ENCODE peak calls at places on chromosomes 11 and 22, in seven cellular contexts. F, K, Z, R, L, A and X are unnamed samples.

GRCh38 chr11:26573896-26574295 is 1.8 kb upstream of the MUC15 start:
- DNase-seq in F (no peak), R (no peak), K (no peak), L (no peak), A (no peak), Z (no peak), X (no peak)

GRCh38 chr11:117497206-117497951 is 169.7 kb downstream of the CEP164 start:
- DNase-seq in R (no peak), L (no peak), Z (no peak), K (no peak), A (no peak), F (no peak), X (no peak)

GRCh38 chr11:17543041-17543440 is 1.2 kb downstream of the USH1C start:
- DNase-seq in L (no peak), A (no peak), R (no peak), F (no peak), K (no peak), Z (no peak), X (no peak)

GRCh38 chr11:92123540-92123939 is 101.1 kb upstream of the FAT3 start:
- DNase-seq in Z (no peak), L (peak; percentile 56), R (no peak), F (peak; percentile 68), A (no peak), K (no peak), X (no peak)

GRCh38 chr11:1559103-1559951 is 12.7 kb downstream of the DUSP8 start:
- DNase-seq in K (peak; percentile 84), Z (peak; percentile 52), R (peak; percentile 67), F (peak; percentile 92), A (no peak), L (peak; percentile 89), X (peak; percentile 63)

GRCh38 chr11:73957654-73958361 is 7.0 kb downstream of the DNAJB13 start:
- DNase-seq in F (no peak), R (no peak), Z (no peak), L (no peak), A (no peak), K (no peak), X (no peak)

GRCh38 chr11:9656864-9657263 is 7.0 kb upstream of the SWAP70 start:
- DNase-seq in F (no peak), R (no peak), K (no peak), Z (no peak), L (no peak), A (no peak), X (no peak)

GRCh38 chr22:50198624-50199017 is 2.2 kb upstream of the SELENOO start:
- DNase-seq in K (no peak), F (no peak), A (no peak), L (no peak), Z (no peak), R (no peak), X (no peak)

GRCh38 chr11:44561275-44561781 is 4.1 kb upstream of the CD82 start:
- DNase-seq in K (no peak), L (no peak), F (peak; percentile 33), Z (no peak), A (no peak), R (no peak), X (no peak)

GRCh38 chr11:128284634-128285033 is 302.7 kb downstream of the ETS1 start:
- DNase-seq in A (no peak), R (no peak), L (no peak), F (no peak), K (no peak), Z (no peak), X (no peak)

GRCh38 chr11:45083544-45084087 is 62.8 kb upstream of the PRDM11 start:
- DNase-seq in L (no peak), A (no peak), F (peak; percentile 54), R (peak; percentile 35), Z (no peak), K (peak; percentile 89), X (peak; percentile 57)

GRCh38 chr22:18110194-18110943 is at the start of gene TUBA8:
- DNase-seq in A (no peak), F (peak; percentile 27), L (peak; percentile 75), R (peak; percentile 57), Z (peak; percentile 87), K (peak; percentile 76), X (peak; percentile 72)

GRCh38 chr11:119666463-119667131 is 62.4 kb downstream of the NECTIN1 start:
- DNase-seq in A (peak; percentile 68), F (peak; percentile 89), Z (peak; percentile 92), R (peak; percentile 82), L (peak; percentile 79), K (peak; percentile 90), X (peak; percentile 88)

GRCh38 chr22:36191106-36191836 is 10.3 kb downstream of the APOL4 start:
- DNase-seq in R (no peak), Z (no peak), L (peak; percentile 83), A (no peak), F (no peak), K (no peak), X (no peak)

GRCh38 chr22:48882636-48883200 is 945.0 kb downstream of the BRD1 start:
- DNase-seq in K (no peak), Z (no peak), A (no peak), L (no peak), R (no peak), F (no peak), X (no peak)

GRCh38 chr11:16184588-16184987 is 171.8 kb downstream of the SOX6 start:
- DNase-seq in F (peak; percentile 60), L (peak; percentile 87), R (peak; percentile 75), Z (no peak), K (no peak), A (no peak), X (no peak)

GRCh38 chr11:14764899-14765527 is 121.4 kb downstream of the PDE3B start:
- DNase-seq in R (no peak), A (peak; percentile 94), L (peak; percentile 9), F (peak; percentile 51), K (no peak), Z (peak; percentile 21), X (no peak)

GRCh38 chr11:111601636-111601978 is 642 bp upstream of the SIK2 start:
- DNase-seq in Z (no peak), A (no peak), L (no peak), K (no peak), R (no peak), F (no peak), X (no peak)

GRCh38 chr11:1952806-1953482 is 5.8 kb downstream of the MRPL23 start:
- DNase-seq in R (no peak), K (no peak), A (no peak), Z (no peak), F (no peak), L (no peak), X (no peak)

GRCh38 chr11:16587670-16588069 is 150.8 kb upstream of the C11orf58 start:
- DNase-seq in A (no peak), F (no peak), L (no peak), R (no peak), K (no peak), Z (no peak), X (no peak)

GRCh38 chr11:104442320-104442719 is 278.4 kb upstream of the PDGFD start:
- DNase-seq in F (peak; percentile 14), R (no peak), A (no peak), K (no peak), L (no peak), Z (no peak), X (no peak)

GRCh38 chr11:108135845-108136599 is 14.7 kb downstream of the ACAT1 start:
- DNase-seq in L (peak; percentile 56), K (no peak), Z (no peak), F (peak; percentile 57), R (no peak), A (peak; percentile 72), X (no peak)

GRCh38 chr11:46913484-46913883 is 4.9 kb downstream of the LRP4 start:
- DNase-seq in K (peak; percentile 57), Z (no peak), R (no peak), A (no peak), F (no peak), L (no peak), X (peak; percentile 41)
- TF ChIP-seq EZH2phosphoT487 in K (no peak), Z (no peak), R (no peak), A (no peak), F (no peak), L (no peak), X (no peak)

GRCh38 chr11:126318642-126319373 is 14.9 kb downstream of the DCPS start:
- DNase-seq in L (peak; percentile 98), F (peak; percentile 43), R (peak; percentile 75), K (no peak), A (peak; percentile 67), Z (peak; percentile 46), X (no peak)

GRCh38 chr11:126322996-126323395 is 19.1 kb downstream of the DCPS start:
- DNase-seq in Z (no peak), K (no peak), R (no peak), L (peak; percentile 45), F (no peak), A (no peak), X (no peak)

GRCh38 chr11:126313826-126314225 is 10.0 kb downstream of the DCPS start:
- DNase-seq in F (no peak), R (no peak), K (no peak), A (peak; percentile 27), L (no peak), Z (no peak), X (no peak)

GRCh38 chr11:126317681-126318641 is 14.1 kb downstream of the DCPS start:
- DNase-seq in A (peak; percentile 31), R (peak; percentile 64), K (no peak), Z (peak; percentile 34), F (no peak), L (peak; percentile 87), X (no peak)

GRCh38 chr11:126319374-126319740 is 15.5 kb downstream of the DCPS start:
- DNase-seq in R (no peak), Z (no peak), A (no peak), K (no peak), F (no peak), L (peak; percentile 61), X (no peak)
- TF ChIP-seq EZH2phosphoT487 in R (no peak), Z (no peak), A (no peak), K (no peak), F (no peak), L (no peak), X (no peak)

DNA sequence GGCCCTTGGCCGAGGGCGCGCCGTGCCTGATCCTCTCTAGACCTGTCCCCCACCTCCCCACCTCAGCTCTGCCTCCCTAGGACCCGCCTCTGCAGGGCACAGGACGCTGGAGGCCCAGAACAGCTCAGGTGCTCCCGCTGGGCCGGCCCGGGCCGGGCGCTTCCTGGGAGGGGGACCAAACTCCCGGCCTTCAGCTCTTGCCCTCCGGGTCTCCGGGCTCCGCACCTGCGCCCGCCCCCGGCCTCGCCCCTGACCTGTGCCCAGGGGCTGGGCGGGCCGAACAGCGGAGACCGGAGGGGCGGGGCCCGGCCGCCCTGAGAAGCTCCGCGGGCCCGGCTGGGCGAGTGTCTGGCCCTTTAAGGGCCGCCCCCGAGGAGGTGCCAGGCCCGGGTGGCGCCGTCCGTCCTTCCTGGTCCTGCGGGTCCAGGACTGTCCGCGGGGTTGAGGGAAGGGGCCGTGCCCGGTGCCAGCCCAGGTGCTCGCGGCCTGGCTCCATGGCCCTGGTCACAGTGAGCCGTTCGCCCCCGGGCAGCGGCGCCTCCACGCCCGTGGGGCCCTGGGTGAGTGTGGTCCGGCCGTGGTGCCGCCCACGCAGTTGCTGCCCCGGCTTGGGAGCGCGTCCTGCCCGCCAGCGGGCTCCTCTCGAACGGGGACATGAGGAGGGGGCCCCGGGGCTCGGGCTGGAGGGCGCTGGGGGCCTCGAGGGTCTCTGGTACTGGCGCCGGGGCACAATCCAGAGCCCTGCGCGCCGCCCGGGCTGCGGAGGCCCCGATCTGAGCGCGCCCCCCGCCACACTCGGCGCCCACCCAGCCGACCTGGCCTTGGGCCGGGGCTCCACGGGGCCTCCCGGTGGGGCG is at the start of gene SSH3:
- DNase-seq in F (peak; percentile 88), A (no peak), L (peak; percentile 82), K (peak; percentile 92), Z (peak; percentile 89), R (peak; percentile 91), X (peak; percentile 87)
- TF ChIP-seq EZH2phosphoT487 in F (no peak), A (no peak), L (no peak), K (no peak), Z (no peak), R (no peak), X (no peak)

GRCh38 chr22:41429232-41429945 is 17.2 kb downstream of the TOB2 start:
- DNase-seq in R (no peak), A (no peak), K (no peak), F (no peak), Z (no peak), L (peak; percentile 27), X (no peak)
- TF ChIP-seq EZH2phosphoT487 in R (no peak), A (no peak), K (no peak), F (no peak), Z (no peak), L (no peak), X (no peak)